ENCODE peak calls at places on chromosomes 12 and 14, in nine cellular contexts. H is cardiac muscle cell, R is tibial nerve, U is upper lobe of right lung, W is esophagus squamous epithelium, P is kidney, V is endothelial cell of umbilical vein, L is A549, B is WERI-Rb-1. J is an unnamed sample.

GRCh38 chr14:106024983-106025604 is 498.7 kb downstream of the TMEM121 start:
- DNase-seq in H (no peak), P (no peak), V (no peak), L (no peak), R (no peak), B (no peak), U (no peak), W (no peak), J (no peak)

GRCh38 chr14:19851365-19851764 is 23.6 kb upstream of the OR4K2 start:
- DNase-seq in L (no peak), V (no peak), P (no peak), B (no peak), W (no peak), U (no peak), R (no peak), H (no peak), J (no peak)

GRCh38 chr12:65372574-65372973 is 94.1 kb downstream of the MSRB3 start:
- DNase-seq in W (no peak), P (no peak), B (no peak), V (no peak), R (no peak), U (no peak), L (no peak), H (no peak), J (no peak)

GRCh38 chr12:125032466-125033152 is 32.6 kb upstream of the AACS start:
- DNase-seq in W (no peak), R (no peak), B (no peak), P (no peak), U (peak; percentile 26), H (no peak), V (no peak), L (no peak), J (no peak)

GRCh38 chr14:93013368-93013719 is 90.4 kb downstream of the CHGA start:
- DNase-seq in R (no peak), W (no peak), B (no peak), P (no peak), U (no peak), H (no peak), L (no peak), V (no peak), J (no peak)

GRCh38 chr12:92624236-92624635 is 78.6 kb upstream of the PLEKHG7 start:
- DNase-seq in U (no peak), W (no peak), P (no peak), B (peak; percentile 52), H (no peak), L (peak; percentile 17), R (no peak), V (peak; percentile 51), J (no peak)

GRCh38 chr14:67940894-67941455 is 121.4 kb downstream of the RAD51B start:
- DNase-seq in B (no peak), V (peak; percentile 82), U (no peak), R (no peak), L (no peak), W (no peak), P (no peak), H (peak; percentile 15), J (no peak)

GRCh38 chr12:64808110-64808509 is 16.3 kb upstream of the TBC1D30 start:
- DNase-seq in V (no peak), B (no peak), W (no peak), L (no peak), R (no peak), U (no peak), P (no peak), H (peak; percentile 27), J (no peak)

GRCh38 chr12:130936566-130936965 is 17.1 kb upstream of the ADGRD1 start:
- DNase-seq in V (no peak), H (no peak), W (no peak), R (no peak), U (no peak), P (no peak), B (no peak), L (no peak), J (no peak)

GRCh38 chr12:93802698-93803097 is 125.5 kb downstream of the CRADD start:
- DNase-seq in L (no peak), V (no peak), U (no peak), B (no peak), P (no peak), W (no peak), R (no peak), H (peak; percentile 31), J (no peak)
- H3K27ac ChIP-seq in L (no peak overlapping the region), V (no peak overlapping the region), U (no peak overlapping the region), B (no peak overlapping the region), P (peak overlapping the region; percentile 57), W (peak overlapping the region; percentile 76), R (peak overlapping the region; percentile 82), H (no peak overlapping the region), J (no peak overlapping the region)

DNA sequence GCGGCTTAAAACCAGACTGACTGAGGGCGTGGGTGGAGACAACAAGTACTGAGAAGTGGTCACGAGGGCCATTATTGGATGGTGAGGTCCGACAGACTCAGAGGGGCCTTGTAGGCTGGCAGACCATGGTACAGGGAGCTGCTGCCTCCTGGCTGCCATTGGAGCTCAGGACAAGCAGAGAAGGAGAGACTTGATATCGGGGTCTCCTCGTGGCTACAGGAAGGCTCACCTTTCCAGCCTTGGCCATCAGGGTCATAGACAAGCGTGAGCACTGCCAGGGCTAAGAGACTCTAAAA is 54.2 kb downstream of the FBRSL1 start:
- DNase-seq in B (peak; percentile 71), L (no peak), W (no peak), P (no peak), V (no peak), R (no peak), U (no peak), H (peak; percentile 41), J (no peak)
- H3K27ac ChIP-seq in B (peak overlapping the region; percentile 17), L (no peak overlapping the region), W (no peak overlapping the region), P (no peak overlapping the region), V (no peak overlapping the region), R (no peak overlapping the region), U (no peak overlapping the region), H (no peak overlapping the region), J (no peak overlapping the region)

DNA sequence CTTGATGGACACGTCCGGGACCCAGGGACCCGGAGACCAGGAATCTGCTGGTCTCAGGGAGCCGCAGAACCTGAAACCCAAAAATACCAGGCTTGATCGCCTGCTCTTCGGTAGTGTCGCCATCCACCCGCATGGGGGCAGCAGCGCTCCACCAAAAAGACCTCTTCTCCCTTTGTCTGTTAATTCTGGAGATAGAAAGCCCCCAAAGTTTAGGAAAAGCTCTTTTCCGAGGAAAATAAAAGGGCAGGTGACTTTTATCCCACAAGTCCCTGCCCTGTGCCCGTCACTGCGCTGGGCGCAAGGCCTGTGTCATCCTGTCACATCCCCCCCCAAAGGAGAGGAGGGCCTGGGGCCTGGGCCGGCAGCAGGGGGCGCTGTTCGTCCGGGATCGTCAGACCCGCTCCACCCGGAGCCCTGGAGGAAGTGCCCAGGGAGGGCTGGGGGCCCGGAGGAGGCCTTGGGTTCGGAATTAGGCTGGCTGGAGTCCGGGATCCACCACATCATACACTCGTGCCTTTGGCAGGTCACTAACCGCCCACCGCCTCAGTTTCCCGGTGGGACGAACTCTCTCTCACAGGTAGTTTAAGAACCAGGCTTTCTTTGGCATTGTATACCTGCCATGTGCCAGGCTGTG is 31.9 kb downstream of the DAD1 start:
- DNase-seq in B (peak; percentile 86), R (peak; percentile 79), L (peak; percentile 80), P (peak; percentile 95), H (peak; percentile 86), W (no peak), U (peak; percentile 94), V (peak; percentile 71), J (peak; percentile 85)
- H3K27ac ChIP-seq in B (peak overlapping the region; percentile 72), R (peak overlapping the region; percentile 10), L (peak overlapping the region; percentile 81), P (peak overlapping the region; percentile 70), H (no peak overlapping the region), W (peak overlapping the region; percentile 85), U (peak overlapping the region; percentile 72), V (peak overlapping the region; percentile 88), J (peak overlapping the region; percentile 63)

DNA sequence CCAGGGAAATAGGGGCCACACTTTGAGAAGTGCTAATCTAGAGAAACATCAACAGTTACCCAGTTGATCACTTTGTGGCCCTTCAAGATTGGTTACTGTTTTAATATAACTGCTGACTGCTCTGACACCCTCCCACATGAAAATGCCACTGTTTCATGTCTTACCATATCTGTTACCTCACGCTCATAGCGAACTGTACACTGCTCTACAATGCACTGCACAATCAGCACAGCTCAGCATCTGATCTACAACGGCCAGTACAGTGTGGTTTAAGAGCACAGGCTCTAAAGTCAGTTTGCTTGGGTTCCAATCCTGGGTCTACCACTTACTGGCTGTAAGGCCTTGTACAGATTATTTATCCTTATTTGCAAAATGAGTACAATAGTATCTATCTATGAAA is 39.1 kb downstream of the SPPL3 start:
- DNase-seq in P (no peak), B (no peak), V (no peak), L (no peak), U (no peak), R (no peak), W (no peak), H (no peak), J (no peak)
- H3K27ac ChIP-seq in P (no peak overlapping the region), B (no peak overlapping the region), V (no peak overlapping the region), L (no peak overlapping the region), U (no peak overlapping the region), R (no peak overlapping the region), W (no peak overlapping the region), H (peak overlapping the region; percentile 26), J (no peak overlapping the region)

GRCh38 chr12:2494490-2495192 is 300.1 kb upstream of the FKBP4 start:
- DNase-seq in P (no peak), U (no peak), W (no peak), L (no peak), H (no peak), R (peak; percentile 41), B (no peak), V (no peak), J (no peak)
- H3K27ac ChIP-seq in P (peak overlapping the region; percentile 76), U (peak overlapping the region; percentile 52), W (peak overlapping the region; percentile 51), L (no peak overlapping the region), H (no peak overlapping the region), R (peak overlapping the region; percentile 36), B (no peak overlapping the region), V (no peak overlapping the region), J (no peak overlapping the region)

DNA sequence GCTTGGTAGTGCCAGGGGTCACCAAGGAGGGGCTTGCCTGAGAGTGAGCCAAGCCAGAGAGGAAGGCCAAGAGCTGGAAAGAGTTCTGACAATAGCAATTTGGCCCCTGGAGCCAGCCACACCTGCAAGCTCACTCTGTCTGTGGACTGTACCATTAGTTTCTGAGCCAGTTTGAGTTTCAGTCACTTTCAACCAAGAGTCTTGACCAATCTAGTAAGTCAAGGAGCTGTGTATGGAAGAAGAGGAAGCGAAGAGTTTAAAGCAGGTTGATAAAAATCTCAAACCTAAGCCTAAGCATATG is 38.5 kb downstream of the NT5DC3 start:
- DNase-seq in W (no peak), V (no peak), P (no peak), L (no peak), B (no peak), H (no peak), R (no peak), U (no peak), J (no peak)
- H3K27ac ChIP-seq in W (peak overlapping the region; percentile 13), V (no peak overlapping the region), P (no peak overlapping the region), L (peak overlapping the region; percentile 54), B (no peak overlapping the region), H (no peak overlapping the region), R (peak overlapping the region; percentile 80), U (no peak overlapping the region), J (no peak overlapping the region)

DNA sequence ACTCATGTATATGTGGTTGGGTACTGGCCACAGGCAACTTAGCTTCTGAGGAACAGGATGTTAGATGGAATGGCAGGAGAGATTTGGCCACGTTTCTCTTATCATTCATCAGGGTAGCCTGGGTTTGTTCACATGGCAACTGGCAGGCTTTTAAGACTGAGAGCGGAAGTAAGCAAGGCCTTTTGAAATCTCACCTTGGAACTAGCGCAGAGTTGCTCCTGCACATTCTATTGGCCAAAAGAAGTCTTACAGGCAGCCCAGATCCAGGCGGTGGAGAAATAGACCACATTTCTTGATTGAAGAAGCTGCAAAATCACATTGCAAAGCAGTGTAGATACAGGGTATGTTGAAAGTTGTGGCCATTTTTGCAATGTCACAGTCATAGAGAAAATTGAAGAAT is 3.7 kb downstream of the CLEC4A start:
- DNase-seq in U (no peak), V (no peak), W (no peak), R (no peak), H (no peak), P (no peak), L (no peak), B (no peak), J (no peak)
- H3K27ac ChIP-seq in U (no peak overlapping the region), V (no peak overlapping the region), W (no peak overlapping the region), R (no peak overlapping the region), H (no peak overlapping the region), P (no peak overlapping the region), L (no peak overlapping the region), B (no peak overlapping the region), J (no peak overlapping the region)